ENCODE peak calls at places on chromosome 11, in seven cellular contexts. X is right atrium auricular region, E is neural progenitor cell, J is PC-3, R is fibroblast of lung, O is right lobe of liver, P is cardiac muscle cell. Q is an unnamed sample.

GRCh38 chr11:10490398-10491232 is 35.6 kb downstream of the AMPD3 start:
- DNase-seq in R (peak; percentile 100), P (peak; percentile 34), J (peak; percentile 97), X (peak; percentile 94), E (peak; percentile 69), O (peak; percentile 63), Q (peak; percentile 44)

GRCh38 chr11:6219359-6219758 is 14.0 kb downstream of the C11orf42 start:
- DNase-seq in P (no peak), J (peak; percentile 89), E (no peak), R (peak; percentile 87), O (no peak), X (peak; percentile 72), Q (no peak)

GRCh38 chr11:119518746-119519382 is 95.9 kb upstream of the THY1 start:
- DNase-seq in O (no peak), E (peak; percentile 89), J (peak; percentile 68), P (peak; percentile 88), R (peak; percentile 37), X (no peak), Q (no peak)

GRCh38 chr11:27718346-27718852 is 18.1 kb upstream of the BDNF start:
- DNase-seq in X (no peak), O (no peak), P (peak; percentile 35), R (peak; percentile 93), J (peak; percentile 79), E (peak; percentile 91), Q (no peak)

GRCh38 chr11:112822478-112823274 is 138.5 kb upstream of the NCAM1 start:
- DNase-seq in E (peak; percentile 82), J (no peak), O (no peak), P (no peak), X (no peak), R (no peak), Q (no peak)

GRCh38 chr11:62461740-62462522 is 43.1 kb downstream of the SCGB1A1 start:
- DNase-seq in J (peak; percentile 88), P (no peak), R (no peak), X (no peak), E (no peak), O (no peak), Q (no peak)

GRCh38 chr11:117565709-117566108 is 231.3 kb downstream of the DSCAML1 start:
- DNase-seq in P (no peak), R (no peak), E (peak; percentile 37), J (no peak), X (no peak), O (no peak), Q (no peak)

GRCh38 chr11:60348116-60348515 is 21.1 kb downstream of the MS4A6E start:
- DNase-seq in O (no peak), R (no peak), P (no peak), E (no peak), J (no peak), X (no peak), Q (no peak)

GRCh38 chr11:57155838-57156583 is 25.7 kb upstream of the LRRC55 start:
- DNase-seq in P (peak; percentile 35), O (no peak), X (no peak), J (no peak), E (peak; percentile 56), R (no peak), Q (no peak)

GRCh38 chr11:122020902-122021301 is 95.1 kb downstream of the BLID start:
- DNase-seq in P (peak; percentile 30), O (no peak), J (peak; percentile 46), R (peak; percentile 45), X (no peak), E (no peak), Q (no peak)

GRCh38 chr11:46120711-46121327 is 435 bp downstream of the PHF21A start:
- DNase-seq in R (no peak), O (peak; percentile 56), E (peak; percentile 82), J (no peak), P (peak; percentile 70), X (no peak), Q (peak; percentile 46)

GRCh38 chr11:46125284-46125683 is 4.0 kb upstream of the PHF21A start:
- DNase-seq in O (no peak), P (no peak), X (no peak), E (no peak), J (no peak), R (no peak), Q (no peak)

GRCh38 chr11:46121328-46121723 is at the start of gene PHF21A:
- DNase-seq in X (peak; percentile 83), P (peak; percentile 94), R (peak; percentile 96), J (peak; percentile 81), O (peak; percentile 92), E (peak; percentile 96), Q (peak; percentile 93)

GRCh38 chr11:46121724-46122477 is 647 bp upstream of the PHF21A start:
- DNase-seq in X (peak; percentile 82), R (peak; percentile 97), O (peak; percentile 85), P (peak; percentile 96), J (peak; percentile 75), E (peak; percentile 95), Q (peak; percentile 85)

GRCh38 chr11:46122955-46123354 is 1.7 kb upstream of the PHF21A start:
- DNase-seq in P (no peak), E (no peak), X (no peak), R (peak; percentile 39), O (no peak), J (peak; percentile 29), Q (no peak)
- H3K27ac ChIP-seq in P (no peak overlapping the region), E (no peak overlapping the region), X (peak overlapping the region; percentile 81), R (no peak overlapping the region), O (no peak overlapping the region), J (no peak overlapping the region), Q (no peak overlapping the region)

GRCh38 chr11:129372609-129373488 is 2.8 kb upstream of the BARX2 start:
- DNase-seq in J (no peak), R (no peak), E (peak; percentile 60), X (no peak), O (no peak), P (peak; percentile 25), Q (peak; percentile 24)
- H3K4me3 ChIP-seq in J (no peak overlapping the region), R (peak overlapping the region; percentile 29), E (peak overlapping the region; percentile 45), X (peak overlapping the region; percentile 11), O (peak overlapping the region; percentile 35), P (peak overlapping the region; percentile 32), Q (peak overlapping the region; percentile 46)

DNA sequence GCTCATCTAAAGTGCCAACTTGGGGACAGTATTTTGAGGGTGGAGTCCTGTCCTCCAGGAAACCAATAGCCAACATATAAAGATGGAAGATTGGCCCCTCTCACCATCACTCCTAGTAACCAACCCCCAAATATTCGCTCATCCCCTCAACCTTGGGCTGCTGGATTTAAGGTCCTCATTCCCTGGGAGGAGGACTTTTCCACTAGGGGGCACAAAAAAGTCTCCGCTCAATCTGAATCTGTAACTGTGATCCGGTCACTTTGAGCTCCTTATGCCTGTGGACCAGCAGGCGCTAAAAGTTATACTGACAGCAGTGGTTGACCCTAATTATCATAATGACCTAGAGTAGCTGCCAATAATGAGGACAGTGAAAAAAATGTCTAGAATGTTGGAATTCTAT is 20.5 kb upstream of the CLPB start:
- DNase-seq in P (no peak), R (no peak), X (no peak), J (no peak), O (no peak), E (peak; percentile 31), Q (no peak)
- TF ChIP-seq CTCF in P (peak; percentile 32), R (peak; percentile 29), X (no peak), J (peak; percentile 51), O (no peak), E (peak; percentile 48), Q (no peak)

GRCh38 chr11:64359712-64360402 is 895 bp downstream of the RPS6KA4 start:
- DNase-seq in P (no peak), X (no peak), E (no peak), R (no peak), O (no peak), J (peak; percentile 25), Q (peak; percentile 69)

GRCh38 chr11:64362339-64362738 is 3.4 kb downstream of the RPS6KA4 start:
- DNase-seq in J (no peak), O (no peak), P (no peak), X (no peak), R (no peak), E (no peak), Q (no peak)

GRCh38 chr11:64361659-64362058 is 2.7 kb downstream of the RPS6KA4 start:
- DNase-seq in X (no peak), R (no peak), O (no peak), E (no peak), J (no peak), P (no peak), Q (no peak)

GRCh38 chr11:64358907-64359711 is at the start of gene RPS6KA4:
- DNase-seq in X (no peak), E (peak; percentile 88), O (peak; percentile 67), P (peak; percentile 84), R (peak; percentile 45), J (peak; percentile 82), Q (peak; percentile 74)

DNA sequence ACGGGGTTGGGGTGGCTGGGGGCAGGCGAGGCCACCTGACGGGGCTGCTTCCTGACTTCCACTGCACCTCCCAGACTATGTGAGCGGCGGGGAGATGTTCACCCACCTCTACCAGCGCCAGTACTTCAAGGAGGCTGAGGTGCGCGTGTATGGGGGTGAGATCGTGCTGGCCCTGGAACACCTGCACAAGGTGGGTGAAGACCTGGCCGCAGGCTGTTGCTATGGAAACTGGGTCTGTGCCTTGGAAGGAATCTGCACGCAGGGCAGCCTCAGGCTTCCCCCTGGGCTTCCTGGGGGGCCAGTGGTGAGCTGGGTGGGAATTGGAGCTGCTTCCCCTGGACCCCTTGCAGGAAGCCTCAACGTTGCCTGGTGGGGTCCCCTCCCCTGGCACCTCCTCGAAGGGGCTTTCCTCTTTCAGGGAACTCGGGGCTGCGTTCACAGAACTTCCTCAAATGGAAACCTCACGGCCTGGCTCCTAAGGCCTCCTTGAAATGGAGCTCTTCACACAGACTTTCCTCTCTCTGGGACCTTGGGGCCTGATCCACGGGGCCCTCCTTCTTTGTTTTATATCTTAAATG is 1.5 kb downstream of the RPS6KA4 start:
- DNase-seq in J (no peak), O (no peak), R (no peak), E (no peak), P (no peak), X (no peak), Q (no peak)
- H3K27ac ChIP-seq in J (no peak overlapping the region), O (no peak overlapping the region), R (no peak overlapping the region), E (no peak overlapping the region), P (no peak overlapping the region), X (no peak overlapping the region), Q (no peak overlapping the region)

GRCh38 chr11:47305734-47306483 is 36.0 kb downstream of the MADD start:
- DNase-seq in E (no peak), P (no peak), R (no peak), O (peak; percentile 60), X (peak; percentile 69), J (no peak), Q (no peak)
- H3K4me3 ChIP-seq in E (no peak overlapping the region), P (no peak overlapping the region), R (no peak overlapping the region), O (no peak overlapping the region), X (no peak overlapping the region), J (no peak overlapping the region), Q (no peak overlapping the region)

GRCh38 chr11:43130616-43131015 is 181.2 kb upstream of the API5 start:
- DNase-seq in X (no peak), P (peak; percentile 19), O (no peak), R (no peak), E (peak; percentile 71), J (no peak), Q (no peak)
- TF ChIP-seq CTCF in X (peak; percentile 27), P (no peak), O (no peak), R (no peak), E (peak; percentile 52), J (no peak), Q (no peak)

GRCh38 chr11:4086584-4087353 is 7.8 kb upstream of the RRM1 start:
- DNase-seq in O (no peak), E (no peak), P (no peak), X (no peak), J (no peak), R (no peak), Q (no peak)
- H3K27ac ChIP-seq in O (no peak overlapping the region), E (no peak overlapping the region), P (no peak overlapping the region), X (no peak overlapping the region), J (no peak overlapping the region), R (no peak overlapping the region), Q (no peak overlapping the region)